ENCODE peak calls at places on chromosome 15, in six cellular contexts. P is epithelial cell of esophagus, F is AG04450, H is astrocyte, E is BE2C, I is IMR-90. R is an unnamed sample.

GRCh38 chr15:31867536-31868442 is 162.5 kb upstream of the CHRNA7 start:
- DNase-seq in P (peak; percentile 56), F (no peak), H (peak; percentile 8), E (peak; percentile 63), I (peak; percentile 38), R (peak; percentile 28)

GRCh38 chr15:29815000-29815704 is 7.1 kb downstream of the TJP1 start:
- DNase-seq in P (peak; percentile 78), F (no peak), H (peak; percentile 37), E (no peak), I (peak; percentile 65), R (no peak)

GRCh38 chr15:91865903-91866302 is 12.4 kb downstream of the SLCO3A1 start:
- DNase-seq in P (peak; percentile 67), F (no peak), H (peak; percentile 55), E (no peak), I (peak; percentile 40), R (peak; percentile 7)

GRCh38 chr15:38148476-38148875 is 104.2 kb upstream of the SPRED1 start:
- DNase-seq in P (no peak), F (no peak), H (no peak), E (no peak), I (no peak), R (peak; percentile 39)

GRCh38 chr15:70279096-70279495 is 181.4 kb upstream of the TLE3 start:
- DNase-seq in P (no peak), F (no peak), H (no peak), E (no peak), I (no peak), R (no peak)

GRCh38 chr15:93152951-93153350 is 63.9 kb upstream of the RGMA start:
- DNase-seq in P (no peak), F (no peak), H (no peak), E (no peak), I (no peak), R (no peak)

GRCh38 chr15:63256433-63256884 is 20.9 kb upstream of the APH1B start:
- DNase-seq in P (peak; percentile 58), F (no peak), H (peak; percentile 83), E (no peak), I (peak; percentile 84), R (peak; percentile 89)

GRCh38 chr15:55774113-55774970 is 31.4 kb upstream of the PRTG start:
- DNase-seq in P (peak; percentile 36), F (no peak), H (no peak), E (peak; percentile 69), I (peak; percentile 10), R (peak; percentile 26)

GRCh38 chr15:41692049-41692448 is 31.8 kb downstream of the MGA start:
- DNase-seq in P (no peak), F (no peak), H (no peak), E (no peak), I (no peak), R (no peak)

GRCh38 chr15:58559904-58560588 is 128.3 kb downstream of the LIPC start:
- DNase-seq in P (no peak), F (no peak), H (no peak), E (no peak), I (no peak), R (no peak)

GRCh38 chr15:94119923-94120775 is 111.2 kb upstream of the MCTP2 start:
- DNase-seq in P (peak; percentile 91), F (peak; percentile 84), H (peak; percentile 76), E (peak; percentile 71), I (peak; percentile 82), R (peak; percentile 92)

GRCh38 chr15:90035835-90036220 is 34.7 kb downstream of the ZNF710 start:
- DNase-seq in P (no peak), F (no peak), H (no peak), E (no peak), I (no peak), R (no peak)

GRCh38 chr15:51935466-51936118 is 36.0 kb downstream of the LEO1 start:
- DNase-seq in P (no peak), F (no peak), H (no peak), E (no peak), I (peak; percentile 4), R (no peak)

GRCh38 chr15:66535056-66535455 is 29.9 kb downstream of the ZWILCH start:
- DNase-seq in P (no peak), F (no peak), H (no peak), E (no peak), I (no peak), R (no peak)

GRCh38 chr15:28104326-28104725 is 5.2 kb upstream of the OCA2 start:
- DNase-seq in P (no peak), F (no peak), H (no peak), E (no peak), I (no peak), R (no peak)

GRCh38 chr15:65738649-65739048 is 53.4 kb downstream of the DENND4A start:
- DNase-seq in P (peak; percentile 7), F (no peak), H (no peak), E (no peak), I (no peak), R (no peak)

GRCh38 chr15:58505581-58505980 is 73.8 kb downstream of the LIPC start:
- DNase-seq in P (no peak), F (no peak), H (peak; percentile 32), E (no peak), I (peak; percentile 39), R (no peak)

GRCh38 chr15:69351333-69351732 is 52.6 kb downstream of the PAQR5 start:
- DNase-seq in P (no peak), F (no peak), H (no peak), E (no peak), I (no peak), R (no peak)

GRCh38 chr15:65370885-65371284 is 6.9 kb downstream of the IGDCC3 start:
- DNase-seq in P (no peak), F (no peak), H (no peak), E (no peak), I (no peak), R (no peak)

DNA sequence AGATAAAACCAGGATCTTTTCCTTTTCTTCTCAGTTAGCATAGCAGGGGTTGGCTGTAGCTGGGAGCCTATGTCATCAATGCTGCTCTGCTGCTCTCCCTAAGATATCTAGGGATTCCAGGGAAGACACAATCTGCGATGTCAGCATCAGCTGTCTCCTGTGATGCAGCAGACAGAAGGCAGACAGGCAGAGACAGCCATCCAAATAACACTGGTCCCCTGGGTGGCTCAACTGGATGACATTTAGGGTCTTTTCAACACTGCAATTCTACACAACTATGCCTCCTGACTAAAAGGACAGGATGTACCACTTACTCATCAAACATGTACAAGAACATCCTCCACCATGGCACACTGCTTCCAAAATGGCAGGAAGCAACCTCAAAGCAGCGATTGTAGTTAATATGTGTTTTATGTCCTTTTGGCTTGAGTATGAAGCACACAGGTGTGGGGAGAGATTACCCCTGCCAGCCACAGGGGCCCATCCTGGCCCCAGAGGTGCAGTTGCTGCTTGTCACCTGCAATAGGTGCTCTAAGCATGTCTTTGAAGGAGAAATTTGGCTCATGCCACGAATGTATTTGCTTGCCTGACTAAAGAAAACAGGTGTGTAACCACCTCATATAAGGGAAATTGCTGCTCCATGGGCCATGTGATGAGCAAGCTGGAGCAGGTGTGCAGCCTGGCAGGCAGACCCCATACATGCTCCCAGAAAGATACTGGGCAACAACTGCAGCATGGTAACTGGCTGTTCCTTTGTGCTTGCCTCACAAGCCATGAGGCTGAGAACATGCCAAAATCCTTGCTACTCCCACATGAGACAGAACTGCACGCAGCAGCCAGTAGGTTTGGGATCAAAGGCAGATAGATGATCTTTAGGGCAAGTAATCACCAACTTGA is 357.8 kb downstream of the VPS13C start:
- DNase-seq in P (peak; percentile 23), F (no peak), H (no peak), E (no peak), I (no peak), R (no peak)
- TF ChIP-seq CTCF in P (peak; percentile 44), F (no peak), H (no peak), E (peak; percentile 3), I (no peak), R (no peak)

GRCh38 chr15:98085003-98085639 is 124.6 kb downstream of the ARRDC4 start:
- DNase-seq in P (peak; percentile 84), F (peak; percentile 16), H (peak; percentile 41), E (peak; percentile 38), I (peak; percentile 69), R (peak; percentile 80)

DNA sequence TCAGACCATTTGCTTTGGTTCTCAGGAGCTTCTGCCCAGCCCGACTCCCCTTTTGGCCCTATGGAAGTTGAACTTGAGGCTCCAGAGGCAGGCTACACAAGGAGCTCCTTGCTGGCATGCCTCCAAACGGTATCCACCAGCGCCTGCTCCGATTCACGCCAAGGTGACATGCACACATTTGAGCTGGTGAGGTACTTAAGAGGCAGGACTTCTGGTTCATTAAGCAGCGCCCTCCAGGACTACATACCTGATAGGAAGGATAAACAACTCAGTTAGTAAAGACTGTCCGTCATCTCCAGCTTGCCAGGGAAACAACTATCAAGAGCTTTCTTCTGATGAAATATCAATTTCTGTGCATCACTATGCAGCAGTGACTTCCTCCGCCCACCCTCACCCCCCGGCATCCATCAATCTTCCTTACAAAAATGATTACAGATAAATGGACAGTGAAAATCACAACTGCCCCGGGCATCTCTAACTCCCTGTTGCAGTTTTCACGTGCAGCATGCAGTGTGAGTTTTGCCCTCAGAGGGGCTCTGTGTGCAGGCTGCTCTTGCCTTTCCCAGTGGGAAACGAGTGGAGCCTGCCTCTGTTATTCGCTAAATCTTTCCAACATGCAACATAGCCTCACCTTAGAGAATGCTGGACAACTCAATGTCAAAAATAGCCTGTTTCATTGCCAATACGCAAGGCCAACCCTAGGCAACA is 122.9 kb downstream of the ARRDC4 start:
- DNase-seq in P (peak; percentile 9), F (no peak), H (no peak), E (no peak), I (no peak), R (no peak)
- TF ChIP-seq CTCF in P (peak; percentile 42), F (no peak), H (no peak), E (peak; percentile 26), I (no peak), R (no peak)

GRCh38 chr15:96352594-96353377 is 22.3 kb downstream of the NR2F2 start:
- DNase-seq in P (peak; percentile 60), F (no peak), H (peak; percentile 90), E (no peak), I (peak; percentile 81), R (peak; percentile 69)
- TF ChIP-seq CTCF in P (no peak), F (no peak), H (no peak), E (no peak), I (no peak), R (no peak)

GRCh38 chr15:57503051-57503702 is 88.5 kb upstream of the MYZAP start:
- DNase-seq in P (no peak), F (no peak), H (no peak), E (no peak), I (no peak), R (no peak)
- TF ChIP-seq CTCF in P (peak; percentile 21), F (peak; percentile 13), H (no peak), E (peak; percentile 24), I (peak; percentile 10), R (peak; percentile 19)